ENCODE peak calls at places on chromosomes 16 and 17, in five cellular contexts. N is fibroblast of lung, Z is HepG2, L is HL-60, P is heart left ventricle. E is an unnamed sample.

GRCh38 chr17:60545465-60546191 is 19.6 kb upstream of the APPBP2 start:
- DNase-seq in P (no peak), L (no peak), Z (no peak), N (no peak), E (no peak)

GRCh38 chr17:58239987-58240386 is 1.6 kb downstream of the LPO start:
- DNase-seq in P (no peak), N (no peak), Z (no peak), L (no peak), E (no peak)

GRCh38 chr17:5122586-5123342 is 6.9 kb downstream of the USP6 start:
- DNase-seq in N (peak; percentile 2), L (no peak), Z (no peak), P (peak; percentile 18), E (peak; percentile 39)

GRCh38 chr16:2970563-2970962 is 1.4 kb downstream of the PAQR4 start:
- DNase-seq in L (no peak), N (no peak), P (no peak), Z (no peak), E (no peak)

GRCh38 chr17:60481604-60482003 is 44.4 kb downstream of the APPBP2 start:
- DNase-seq in L (no peak), P (no peak), Z (no peak), N (no peak), E (no peak)

GRCh38 chr16:5502944-5503343 is 405.3 kb upstream of the EEF2KMT start:
- DNase-seq in N (no peak), P (no peak), Z (no peak), L (no peak), E (no peak)

GRCh38 chr16:15682105-15682570 is 32.1 kb downstream of the NDE1 start:
- DNase-seq in P (no peak), Z (peak; percentile 89), N (peak; percentile 84), L (peak; percentile 73), E (no peak)

GRCh38 chr17:5825717-5826330 is 241.5 kb upstream of the NLRP1 start:
- DNase-seq in N (peak; percentile 75), P (no peak), Z (no peak), L (no peak), E (no peak)

GRCh38 chr16:31696968-31697743 is 169.5 kb downstream of the AHSP start:
- DNase-seq in N (peak; percentile 43), L (no peak), P (no peak), Z (peak; percentile 64), E (no peak)

GRCh38 chr16:46620265-46621005 is 744 bp downstream of the SHCBP1 start:
- DNase-seq in Z (no peak), P (no peak), L (peak; percentile 63), N (no peak), E (no peak)
- H3K27ac ChIP-seq in Z (peak overlapping the region; percentile 58), P (no peak overlapping the region), L (peak overlapping the region; percentile 99), N (peak overlapping the region; percentile 75), E (no peak overlapping the region)

GRCh38 chr16:88484505-88485365 is 31.7 kb downstream of the ZFPM1 start:
- DNase-seq in L (no peak), N (no peak), Z (no peak), P (no peak), E (no peak)
- H3K27me3 ChIP-seq in L (no peaks in the 10 kb centered on the region), N (no peaks in the 10 kb centered on the region), Z (no peaks in the 10 kb centered on the region), P (no peaks in the 10 kb centered on the region), E (no peaks in the 10 kb centered on the region)

GRCh38 chr17:75317671-75318070 is 28.4 kb upstream of the SLC25A19 start:
- DNase-seq in N (no peak), P (no peak), Z (no peak), L (peak; percentile 43), E (no peak)
- H3K27ac ChIP-seq in N (no peak overlapping the region), P (no peak overlapping the region), Z (no peak overlapping the region), L (peak overlapping the region; percentile 52), E (no peak overlapping the region)

GRCh38 chr17:52159159-52159809 is 770 bp upstream of the CA10 start:
- DNase-seq in N (no peak), L (no peak), Z (no peak), P (no peak), E (no peak)

GRCh38 chr17:52159810-52160578 is 1.5 kb upstream of the CA10 start:
- DNase-seq in L (no peak), P (no peak), N (no peak), Z (no peak), E (no peak)

GRCh38 chr17:52157161-52157560 is 1.4 kb downstream of the CA10 start:
- DNase-seq in N (no peak), Z (no peak), P (no peak), L (no peak), E (no peak)

GRCh38 chr17:52157603-52158449 is 688 bp downstream of the CA10 start:
- DNase-seq in N (no peak), Z (no peak), L (no peak), P (no peak), E (no peak)

DNA sequence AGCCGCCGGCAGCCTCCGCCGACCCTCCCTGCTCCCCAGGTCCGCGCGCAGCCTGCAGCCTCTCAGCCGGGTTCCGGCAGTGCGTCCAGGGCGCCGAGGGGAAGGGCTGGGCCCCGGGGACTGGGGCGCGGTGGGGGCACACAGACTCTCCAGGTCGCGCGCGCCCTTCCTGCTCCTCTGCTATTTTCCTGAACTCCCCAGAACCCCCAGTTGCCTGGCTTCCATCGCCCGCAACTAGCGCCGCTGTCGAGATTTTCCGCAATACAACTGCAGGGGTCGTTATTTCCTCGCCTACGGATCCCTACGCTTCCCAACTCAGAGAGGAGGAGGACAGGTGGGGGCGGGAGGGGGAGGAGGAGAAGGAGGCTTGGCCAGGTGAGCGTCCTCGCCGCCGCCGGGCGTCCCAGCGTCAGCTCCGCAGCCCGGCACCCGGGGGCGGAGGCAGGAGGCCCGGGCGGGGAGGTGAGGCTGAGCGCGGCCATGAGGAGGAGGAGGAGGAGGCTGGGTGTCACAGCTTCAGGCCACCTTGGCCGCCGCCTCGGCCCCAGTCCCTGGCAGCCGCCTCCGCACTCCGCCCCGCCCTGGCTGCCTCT is at the start of gene CA10:
- DNase-seq in N (no peak), Z (no peak), L (no peak), P (no peak), E (no peak)
- H3K27me3 ChIP-seq in N (no peaks in the 10 kb centered on the region), Z (no peaks in the 10 kb centered on the region), L (peaks cover 21% of the 10 kb centered on the region), P (peaks cover 33% of the 10 kb centered on the region), E (peaks cover 6% of the 10 kb centered on the region)

DNA sequence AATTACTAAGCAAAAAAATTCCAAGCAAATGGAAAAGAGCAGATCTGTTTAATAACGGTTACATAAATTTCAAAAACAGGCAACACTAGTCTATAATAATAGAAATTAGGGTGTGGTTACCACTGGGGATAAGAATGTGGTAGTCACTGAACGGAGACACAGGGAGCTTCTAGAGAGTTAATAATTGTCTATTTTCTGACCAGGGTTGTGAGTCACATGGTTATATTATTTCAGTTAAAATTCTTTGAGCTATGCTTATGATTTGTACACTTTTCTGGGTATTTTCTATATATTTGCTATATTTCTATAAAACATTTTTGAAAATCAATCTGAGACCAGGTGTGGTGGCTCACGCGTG is 433.9 kb upstream of the MAF start:
- DNase-seq in P (no peak), N (no peak), L (no peak), Z (no peak), E (no peak)
- H3K27ac ChIP-seq in P (no peak overlapping the region), N (no peak overlapping the region), L (no peak overlapping the region), Z (no peak overlapping the region), E (no peak overlapping the region)

GRCh38 chr16:66942981-66943380 is 7.7 kb downstream of the CES2 start:
- DNase-seq in Z (no peak), P (no peak), N (no peak), L (no peak), E (no peak)
- H3K27me3 ChIP-seq in Z (peaks cover under 1% of the 10 kb centered on the region), P (no peaks in the 10 kb centered on the region), N (no peaks in the 10 kb centered on the region), L (peaks cover 1% of the 10 kb centered on the region), E (no peaks in the 10 kb centered on the region)

GRCh38 chr16:921321-921905 is 49.4 kb downstream of the LMF1 start:
- DNase-seq in Z (no peak), P (no peak), L (no peak), N (no peak), E (no peak)

GRCh38 chr16:918068-918467 is 52.7 kb downstream of the LMF1 start:
- DNase-seq in L (no peak), N (no peak), P (no peak), Z (no peak), E (peak; percentile 43)

GRCh38 chr16:920722-921121 is 50.1 kb downstream of the LMF1 start:
- DNase-seq in Z (no peak), L (no peak), N (no peak), P (no peak), E (no peak)

GRCh38 chr16:918741-919657 is 51.8 kb downstream of the LMF1 start:
- DNase-seq in N (no peak), Z (no peak), L (no peak), P (no peak), E (no peak)

DNA sequence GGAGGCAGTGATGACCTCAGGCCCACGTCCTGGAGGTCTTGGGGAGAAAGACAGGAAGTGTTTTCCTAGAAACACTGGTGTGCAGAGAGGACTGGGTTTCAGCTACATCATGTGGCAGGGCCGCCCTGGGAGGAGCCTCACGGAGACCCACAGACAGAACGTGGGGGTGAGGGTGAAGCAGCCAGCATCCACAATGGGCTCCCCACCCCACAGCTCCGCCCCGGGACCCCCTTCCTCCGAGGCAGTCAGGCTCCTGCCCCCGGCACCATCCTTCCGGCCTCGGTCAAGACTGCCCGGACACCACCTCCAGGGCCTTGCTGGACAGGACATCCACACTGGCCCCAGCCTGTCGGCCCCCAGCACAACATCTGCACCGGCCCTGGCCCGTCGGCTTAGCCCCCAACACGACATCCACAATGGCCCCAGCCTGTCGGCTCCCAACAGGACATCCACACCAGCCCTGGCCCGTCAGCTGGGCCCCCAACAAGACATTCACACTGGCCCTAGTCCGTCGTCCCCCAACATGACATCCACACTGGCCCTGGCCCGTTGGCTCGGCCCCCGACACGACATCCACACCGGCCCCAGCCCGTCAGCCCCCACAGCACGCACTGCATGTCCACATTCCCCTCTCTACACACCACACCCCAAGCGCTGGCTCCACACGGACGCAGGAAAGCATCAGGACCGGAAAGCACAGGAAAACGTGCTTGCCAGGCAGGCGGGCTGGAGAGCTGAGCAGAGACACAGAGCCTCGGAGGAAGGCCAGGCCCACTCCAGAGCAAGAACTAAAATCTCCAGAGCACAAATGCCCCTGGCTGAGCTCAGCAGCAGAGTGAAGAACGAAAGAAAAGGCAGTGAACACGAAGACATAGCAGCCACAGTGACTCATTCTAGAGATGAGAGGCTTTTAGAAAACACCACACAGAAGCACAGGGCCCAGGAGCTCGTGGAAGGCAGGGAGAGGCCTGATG is 50.8 kb downstream of the LMF1 start:
- DNase-seq in L (no peak), Z (no peak), N (peak; percentile 33), P (no peak), E (peak; percentile 50)
- H3K27ac ChIP-seq in L (no peak overlapping the region), Z (no peak overlapping the region), N (peak overlapping the region; percentile 50), P (peak overlapping the region; percentile 54), E (no peak overlapping the region)